ENCODE peak calls at places on chromosome 6, in seven cellular contexts. H is NCI-H460, X is SW 1271, M is astrocyte, B is foreskin keratinocyte, F is HCEC 1CT, C is mucosa of descending colon. O is an unnamed sample.

GRCh38 chr6:167567142-167568033 is 242.5 kb downstream of the TTLL2 start:
- DNase-seq in H (no peak), X (no peak), M (no peak), B (no peak), F (no peak), C (no peak), O (no peak)

GRCh38 chr6:100573169-100573568 is 108.4 kb upstream of the SIM1 start:
- DNase-seq in H (peak; percentile 20), X (no peak), M (peak; percentile 36), B (peak; percentile 18), F (peak; percentile 75), C (no peak), O (no peak)

GRCh38 chr6:169158182-169158573 is 95.5 kb downstream of the THBS2 start:
- DNase-seq in H (no peak), X (no peak), M (peak; percentile 87), B (no peak), F (no peak), C (peak; percentile 18), O (no peak)

GRCh38 chr6:13554929-13555333 is 19.5 kb upstream of the SIRT5 start:
- DNase-seq in H (no peak), X (no peak), M (peak; percentile 32), B (peak; percentile 32), F (peak; percentile 59), C (no peak), O (no peak)

GRCh38 chr6:157714153-157714490 is 108.9 kb upstream of the SNX9 start:
- DNase-seq in H (no peak), X (no peak), M (peak; percentile 79), B (no peak), F (peak; percentile 50), C (no peak), O (no peak)

GRCh38 chr6:34044945-34045595 is 100.8 kb downstream of the GRM4 start:
- DNase-seq in H (no peak), X (no peak), M (no peak), B (no peak), F (no peak), C (no peak), O (no peak)

GRCh38 chr6:10409160-10409765 is 5.6 kb downstream of the TFAP2A start:
- DNase-seq in H (no peak), X (no peak), M (no peak), B (no peak), F (no peak), C (no peak), O (no peak)

GRCh38 chr6:15058200-15059070 is 187.4 kb upstream of the JARID2 start:
- DNase-seq in H (no peak), X (no peak), M (no peak), B (no peak), F (no peak), C (no peak), O (no peak)

GRCh38 chr6:15033850-15034203 is 212.0 kb upstream of the JARID2 start:
- DNase-seq in H (no peak), X (no peak), M (no peak), B (no peak), F (no peak), C (no peak), O (no peak)

GRCh38 chr6:123030292-123030691 is 34.3 kb downstream of the CLVS2 start:
- DNase-seq in H (no peak), X (no peak), M (no peak), B (peak; percentile 17), F (peak; percentile 21), C (no peak), O (no peak)

GRCh38 chr6:40532349-40533028 is 54.7 kb downstream of the LRFN2 start:
- DNase-seq in H (no peak), X (no peak), M (no peak), B (no peak), F (no peak), C (no peak), O (no peak)